ENCODE peak calls at places on chromosomes 12 and 14, in five cellular contexts. J is RWPE1, D is fibroblast of lung, X is cardiac muscle cell, V is adipocyte. I is an unnamed sample.

GRCh38 chr12:99498756-99499155 is 148.8 kb upstream of the GARIN6 start:
- DNase-seq in J (peak; percentile 40), D (peak; percentile 94), X (no peak), V (peak; percentile 50), I (no peak)

GRCh38 chr12:7431993-7432685 is 11.8 kb downstream of the CD163L1 start:
- DNase-seq in J (no peak), D (no peak), X (no peak), V (peak; percentile 1), I (no peak)

GRCh38 chr14:103679351-103679750 is 35.9 kb downstream of the XRCC3 start:
- DNase-seq in J (no peak), D (no peak), X (peak; percentile 38), V (no peak), I (peak; percentile 75)

GRCh38 chr14:90846511-90846910 is 30.3 kb upstream of the TTC7B start:
- DNase-seq in J (peak; percentile 19), D (peak; percentile 70), X (no peak), V (peak; percentile 14), I (no peak)

GRCh38 chr14:75279153-75279738 is 618 bp downstream of the FOS start:
- DNase-seq in J (peak; percentile 15), D (peak; percentile 86), X (peak; percentile 83), V (peak; percentile 70), I (peak; percentile 79)

GRCh38 chr14:29810657-29811056 is 117.0 kb downstream of the PRKD1 start:
- DNase-seq in J (no peak), D (peak; percentile 25), X (peak; percentile 47), V (peak; percentile 77), I (no peak)

GRCh38 chr12:33588725-33589405 is 149.2 kb upstream of the SYT10 start:
- DNase-seq in J (no peak), D (no peak), X (peak; percentile 27), V (no peak), I (no peak)

GRCh38 chr14:99272669-99273024 is 650 bp upstream of the BCL11B start:
- DNase-seq in J (peak; percentile 29), D (no peak), X (no peak), V (no peak), I (no peak)

GRCh38 chr14:55353686-55354467 is 57.8 kb downstream of the ATG14 start:
- DNase-seq in J (peak; percentile 29), D (no peak), X (no peak), V (no peak), I (no peak)

GRCh38 chr14:22882529-22883190 is 362 bp upstream of the REM2 start:
- DNase-seq in J (peak; percentile 71), D (peak; percentile 62), X (peak; percentile 49), V (no peak), I (no peak)

GRCh38 chr14:96351986-96352385 is 11.2 kb downstream of the ATG2B start:
- DNase-seq in J (no peak), D (peak; percentile 13), X (no peak), V (no peak), I (no peak)

GRCh38 chr12:115166698-115167315 is 482.8 kb upstream of the TBX3 start:
- DNase-seq in J (no peak), D (peak; percentile 75), X (peak; percentile 72), V (peak; percentile 11), I (no peak)

GRCh38 chr12:29286081-29286800 is 94.7 kb downstream of the ERGIC2 start:
- DNase-seq in J (no peak), D (peak; percentile 71), X (peak; percentile 33), V (peak; percentile 48), I (no peak)

GRCh38 chr12:63961543-63961942 is 117.0 kb downstream of the SRGAP1 start:
- DNase-seq in J (no peak), D (no peak), X (no peak), V (no peak), I (no peak)

GRCh38 chr12:51013441-51013840 is 12.7 kb downstream of the SLC11A2 start:
- DNase-seq in J (no peak), D (no peak), X (no peak), V (no peak), I (no peak)

GRCh38 chr12:63420206-63420644 is 248.1 kb downstream of the DPY19L2 start:
- DNase-seq in J (no peak), D (peak; percentile 52), X (peak; percentile 73), V (peak; percentile 50), I (no peak)

GRCh38 chr12:58847876-58848600 is 72.3 kb downstream of the LRIG3 start:
- DNase-seq in J (peak; percentile 55), D (peak; percentile 46), X (no peak), V (no peak), I (no peak)

GRCh38 chr14:67385618-67386017 is 25.5 kb downstream of the EIF2S1 start:
- DNase-seq in J (peak; percentile 48), D (no peak), X (no peak), V (no peak), I (no peak)

GRCh38 chr12:76041406-76041805 is 9.8 kb upstream of the PHLDA1 start:
- DNase-seq in J (no peak), D (no peak), X (no peak), V (no peak), I (no peak)

GRCh38 chr12:53761306-53761705 is 9.5 kb upstream of the CISTR start:
- DNase-seq in J (no peak), D (no peak), X (no peak), V (no peak), I (no peak)

GRCh38 chr12:569803-570236 is 93.4 kb downstream of the NINJ2 start:
- DNase-seq in J (peak; percentile 88), D (peak; percentile 77), X (peak; percentile 90), V (peak; percentile 97), I (peak; percentile 91)

GRCh38 chr12:131895640-131896079 is 1.2 kb downstream of the ULK1 start:
- DNase-seq in J (no peak), D (no peak), X (no peak), V (no peak), I (no peak)

GRCh38 chr14:53531151-53531550 is 378.0 kb upstream of the DDHD1 start:
- DNase-seq in J (no peak), D (no peak), X (no peak), V (no peak), I (no peak)

GRCh38 chr14:101062065-101062450 is 158.5 kb upstream of the RTL1 start:
- DNase-seq in J (no peak), D (peak; percentile 31), X (no peak), V (no peak), I (no peak)

GRCh38 chr12:104473374-104473983 is 16.7 kb downstream of the CHST11 start:
- DNase-seq in J (no peak), D (no peak), X (no peak), V (no peak), I (no peak)

GRCh38 chr14:82403972-82404371 is 870.3 kb upstream of the SEL1L start:
- DNase-seq in J (no peak), D (no peak), X (no peak), V (no peak), I (no peak)

GRCh38 chr14:61609143-61609851 is 86.0 kb upstream of the HIF1A start:
- DNase-seq in J (no peak), D (peak; percentile 82), X (peak; percentile 70), V (peak; percentile 71), I (no peak)

GRCh38 chr14:41609704-41610183 is 3.1 kb downstream of the LRFN5 start:
- DNase-seq in J (no peak), D (peak; percentile 48), X (peak; percentile 70), V (peak; percentile 73), I (no peak)

GRCh38 chr12:13537623-13538022 is 341.1 kb downstream of the EMP1 start:
- DNase-seq in J (no peak), D (no peak), X (no peak), V (no peak), I (no peak)

GRCh38 chr12:76270657-76271358 is 77.4 kb downstream of the BBS10 start:
- DNase-seq in J (no peak), D (peak; percentile 44), X (peak; percentile 19), V (no peak), I (no peak)

GRCh38 chr14:78245238-78245637 is 75.1 kb downstream of the NRXN3 start:
- DNase-seq in J (no peak), D (no peak), X (no peak), V (no peak), I (peak; percentile 53)

GRCh38 chr14:46788994-46789393 is 137.4 kb upstream of the RPL10L start:
- DNase-seq in J (no peak), D (peak; percentile 4), X (no peak), V (no peak), I (no peak)

GRCh38 chr12:86376052-86376451 is 119.9 kb upstream of the MGAT4C start:
- DNase-seq in J (no peak), D (no peak), X (no peak), V (no peak), I (no peak)